ENCODE peak calls at places on chromosomes 1 and 21, in four cellular contexts. One of them, this sample, is unnamed.

GRCh38 chr1:178536844-178537371 is 24.0 kb downstream of the TEX35 start:
- DNase-seq in H1: no peak
- DNase-seq in SK-N-SH: no peak
- DNase-seq in HepG2: peak; percentile 75
- DNase-seq in this sample: peak; percentile 91

GRCh38 chr1:201013991-201014815 is 9.3 kb downstream of the KIF21B start:
- DNase-seq in HepG2: no peak
- DNase-seq in H1: peak; percentile 79
- DNase-seq in SK-N-SH: no peak
- DNase-seq in this sample: no peak

GRCh38 chr1:39214021-39214713 is 9.7 kb downstream of the MACF1 start:
- DNase-seq in H1: no peak
- DNase-seq in HepG2: peak; percentile 99
- DNase-seq in SK-N-SH: no peak
- DNase-seq in this sample: no peak

GRCh38 chr1:64000021-64000420 is 203.4 kb upstream of the UBE2U start:
- DNase-seq in SK-N-SH: no peak
- DNase-seq in HepG2: no peak
- DNase-seq in H1: no peak
- DNase-seq in this sample: no peak

GRCh38 chr1:9426291-9426711 is 113.0 kb upstream of the SLC25A33 start:
- DNase-seq in HepG2: no peak
- DNase-seq in H1: no peak
- DNase-seq in SK-N-SH: no peak
- DNase-seq in this sample: no peak

GRCh38 chr1:243354511-243355153 is 98.8 kb downstream of the SDCCAG8 start:
- DNase-seq in H1: no peak
- DNase-seq in SK-N-SH: no peak
- DNase-seq in HepG2: no peak
- DNase-seq in this sample: no peak

GRCh38 chr21:32806810-32807386 is 35.3 kb upstream of the PAXBP1 start:
- DNase-seq in HepG2: no peak
- DNase-seq in SK-N-SH: no peak
- DNase-seq in H1: no peak
- DNase-seq in this sample: no peak

GRCh38 chr1:61287734-61288133 is 205.4 kb downstream of the NFIA start:
- DNase-seq in HepG2: peak; percentile 9
- DNase-seq in H1: no peak
- DNase-seq in SK-N-SH: no peak
- DNase-seq in this sample: no peak

GRCh38 chr1:231929311-231929710 is 302.7 kb downstream of the DISC1 start:
- DNase-seq in SK-N-SH: no peak
- DNase-seq in HepG2: no peak
- DNase-seq in H1: no peak
- DNase-seq in this sample: no peak

GRCh38 chr1:221689138-221689537 is 52.8 kb downstream of the DUSP10 start:
- DNase-seq in SK-N-SH: no peak
- DNase-seq in HepG2: no peak
- DNase-seq in H1: no peak
- DNase-seq in this sample: no peak

GRCh38 chr1:36224537-36225297 is 474 bp downstream of the THRAP3 start:
- DNase-seq in SK-N-SH: peak; percentile 84
- DNase-seq in H1: peak; percentile 88
- DNase-seq in HepG2: peak; percentile 89
- DNase-seq in this sample: peak; percentile 38

GRCh38 chr1:23810818-23811420 is 10.4 kb upstream of the GALE start:
- DNase-seq in HepG2: no peak
- DNase-seq in H1: peak; percentile 88
- DNase-seq in SK-N-SH: peak; percentile 63
- DNase-seq in this sample: no peak

DNA sequence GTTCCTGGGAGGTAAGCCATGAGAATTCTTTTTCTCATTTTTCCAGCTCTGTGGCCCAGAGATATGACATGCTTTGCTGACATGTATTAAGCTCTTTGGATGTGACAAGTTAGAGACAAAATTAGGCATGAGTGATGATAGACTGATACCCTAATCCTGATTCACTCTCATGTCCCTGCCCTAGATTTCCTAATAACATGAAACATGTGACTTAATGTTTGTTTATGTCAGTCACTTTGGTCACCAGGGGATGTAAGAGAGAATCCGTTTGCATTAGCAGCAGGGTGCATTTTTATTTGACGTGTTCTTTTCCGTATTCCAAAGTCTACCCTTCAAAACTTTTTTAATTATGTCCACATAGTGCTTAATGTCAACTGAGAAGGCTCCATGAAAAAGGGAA is 192.4 kb downstream of the HMCN1 start:
- DNase-seq in SK-N-SH: no peak
- DNase-seq in H1: no peak
- DNase-seq in HepG2: no peak
- DNase-seq in this sample: no peak
- TF ChIP-seq SIN3A in SK-N-SH: no peak
- TF ChIP-seq SIN3A in H1: no peak
- TF ChIP-seq SIN3A in HepG2: no peak
- TF ChIP-seq SIN3A in this sample: no peak

GRCh38 chr1:155141799-155142198 is 1.5 kb upstream of the DPM3 start:
- DNase-seq in SK-N-SH: no peak
- DNase-seq in H1: no peak
- DNase-seq in HepG2: no peak
- DNase-seq in this sample: no peak

GRCh38 chr1:155139895-155140629 is at the start of gene DPM3:
- DNase-seq in SK-N-SH: peak; percentile 89
- DNase-seq in H1: peak; percentile 90
- DNase-seq in HepG2: peak; percentile 71
- DNase-seq in this sample: no peak

GRCh38 chr1:155140630-155140953 is 261 bp upstream of the DPM3 start:
- DNase-seq in SK-N-SH: no peak
- DNase-seq in HepG2: no peak
- DNase-seq in H1: no peak
- DNase-seq in this sample: no peak

DNA sequence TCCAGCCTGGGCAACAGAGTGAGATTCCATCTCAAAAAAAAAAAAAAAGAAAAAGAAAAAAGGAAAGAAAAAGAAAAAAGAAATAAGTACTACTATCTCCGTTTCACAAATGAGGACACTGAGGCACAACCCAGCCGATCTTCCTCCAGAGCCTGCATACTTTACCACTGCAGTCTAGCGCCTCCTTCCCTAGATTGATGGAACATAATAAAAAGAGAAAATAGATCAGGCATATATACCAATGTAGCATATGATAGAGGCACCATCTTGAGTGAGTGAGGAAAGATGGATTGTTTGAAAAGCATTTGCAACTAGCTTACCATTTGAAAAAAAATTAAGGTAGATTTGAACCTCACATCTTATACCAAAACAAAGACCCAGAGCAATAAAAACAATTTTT is 5.2 kb upstream of the DPM3 start:
- DNase-seq in SK-N-SH: no peak
- DNase-seq in H1: no peak
- DNase-seq in HepG2: no peak
- DNase-seq in this sample: no peak
- TF ChIP-seq CTCF in SK-N-SH: no peak
- TF ChIP-seq CTCF in H1: no peak
- TF ChIP-seq CTCF in HepG2: no peak
- TF ChIP-seq CTCF in this sample: no peak

GRCh38 chr1:111695801-111696200 is 43.4 kb downstream of the INKA2 start:
- DNase-seq in HepG2: no peak
- DNase-seq in H1: no peak
- DNase-seq in SK-N-SH: no peak
- DNase-seq in this sample: no peak
- H3K4me1 ChIP-seq in HepG2: peaks cover 16% of the 10 kb centered on the region
- H3K4me1 ChIP-seq in H1: no peaks in the 10 kb centered on the region
- H3K4me1 ChIP-seq in SK-N-SH: no peaks in the 10 kb centered on the region
- H3K4me1 ChIP-seq in this sample: no peaks in the 10 kb centered on the region

GRCh38 chr1:226533220-226533619 is 15.3 kb upstream of the STUM start:
- DNase-seq in HepG2: no peak
- DNase-seq in H1: no peak
- DNase-seq in SK-N-SH: no peak
- DNase-seq in this sample: no peak
- TF ChIP-seq SIN3A in HepG2: no peak
- TF ChIP-seq SIN3A in H1: no peak
- TF ChIP-seq SIN3A in SK-N-SH: no peak
- TF ChIP-seq SIN3A in this sample: no peak

DNA sequence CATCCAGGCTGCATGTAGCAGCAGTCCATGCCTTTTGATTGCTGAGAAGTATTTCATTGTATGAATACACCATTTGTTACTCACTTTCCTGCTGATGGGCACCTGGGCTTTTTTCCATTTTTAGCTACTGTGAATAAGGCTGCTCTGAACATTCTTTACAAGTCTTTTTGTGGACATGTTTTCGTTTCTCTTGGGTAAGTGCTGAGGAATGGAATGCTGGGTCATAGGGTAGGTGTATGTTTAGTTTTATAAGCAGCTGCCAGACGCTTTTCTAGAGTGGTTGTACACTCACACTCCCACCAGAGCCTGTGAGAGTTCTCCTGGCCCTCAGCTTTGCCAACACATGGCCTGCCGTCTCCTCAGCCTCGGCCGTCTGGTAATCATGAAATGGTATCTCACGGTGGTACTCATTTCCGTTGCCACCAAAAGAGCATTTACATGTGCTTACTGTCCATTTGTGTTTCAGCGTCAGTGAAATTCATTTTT is 22.7 kb downstream of the SLX9 start:
- DNase-seq in HepG2: no peak
- DNase-seq in SK-N-SH: no peak
- DNase-seq in H1: no peak
- DNase-seq in this sample: no peak
- TF ChIP-seq CTCF in HepG2: no peak
- TF ChIP-seq CTCF in SK-N-SH: no peak
- TF ChIP-seq CTCF in H1: no peak
- TF ChIP-seq CTCF in this sample: no peak

This sample was measured in Panc1.